ENCODE peak calls at places on chromosomes 13 and 19, in ten cellular contexts. G, D, H, S, Q, Z, W, P, I and F are unnamed samples.
A peak's percentile ranks its signal among the peaks of the same experiment; 100 is the strongest.

GRCh38 chr19:38862321-38863059 is 12.7 kb upstream of the HNRNPL start:
- DNase-seq in G (no peak), D (no peak), H (no peak), S (peak; percentile 45), Q (peak; percentile 91), Z (no peak), W (no peak), P (no peak), I (no peak), F (no peak)

GRCh38 chr13:99085139-99085845 is 107.4 kb upstream of the DOCK9 start:
- DNase-seq in G (no peak), D (no peak), H (no peak), S (no peak), Q (no peak), Z (no peak), W (no peak), P (peak; percentile 18), I (no peak), F (no peak)

GRCh38 chr13:106373989-106374572 is 161.4 kb downstream of the EFNB2 start:
- DNase-seq in G (no peak), D (no peak), H (no peak), S (peak; percentile 88), Q (no peak), Z (no peak), W (no peak), P (no peak), I (no peak), F (no peak)

GRCh38 chr13:111393221-111393790 is 72.9 kb downstream of the TEX29 start:
- DNase-seq in G (peak; percentile 9), D (no peak), H (no peak), S (no peak), Q (no peak), Z (no peak), W (no peak), P (no peak), I (no peak), F (no peak)

GRCh38 chr13:98746968-98747367 is 5.5 kb downstream of the SLC15A1 start:
- DNase-seq in G (no peak), D (no peak), H (no peak), S (no peak), Q (no peak), Z (no peak), W (peak; percentile 14), P (peak; percentile 17), I (no peak), F (no peak)

GRCh38 chr13:35983206-35983605 is 148.0 kb downstream of the DCLK1 start:
- DNase-seq in G (no peak), D (no peak), H (no peak), S (no peak), Q (no peak), Z (no peak), W (no peak), P (no peak), I (no peak), F (no peak)

GRCh38 chr19:15464394-15465385 is at the start of gene RASAL3:
- DNase-seq in G (no peak), D (no peak), H (no peak), S (no peak), Q (no peak), Z (no peak), W (no peak), P (no peak), I (no peak), F (no peak)

GRCh38 chr13:56586966-56587365 is 553.8 kb upstream of the PRR20A start:
- DNase-seq in G (no peak), D (no peak), H (no peak), S (no peak), Q (no peak), Z (no peak), W (no peak), P (no peak), I (no peak), F (no peak)

GRCh38 chr19:18185538-18185937 is 7.5 kb upstream of the MPV17L2 start:
- DNase-seq in G (no peak), D (no peak), H (no peak), S (no peak), Q (no peak), Z (no peak), W (no peak), P (no peak), I (no peak), F (no peak)

GRCh38 chr19:14002571-14003278 is 3.4 kb downstream of the RFX1 start:
- DNase-seq in G (no peak), D (no peak), H (no peak), S (no peak), Q (no peak), Z (peak; percentile 9), W (no peak), P (no peak), I (peak; percentile 20), F (no peak)

GRCh38 chr13:70108276-70108845 is at the start of gene KLHL1:
- DNase-seq in G (no peak), D (no peak), H (no peak), S (no peak), Q (no peak), Z (no peak), W (no peak), P (no peak), I (no peak), F (no peak)

GRCh38 chr19:41427647-41428480 is 690 bp upstream of the B3GNT8 start:
- DNase-seq in G (no peak), D (peak; percentile 62), H (peak; percentile 55), S (peak; percentile 27), Q (peak; percentile 66), Z (peak; percentile 58), W (no peak), P (peak; percentile 27), I (no peak), F (no peak)

GRCh38 chr13:95338905-95339304 is 37.7 kb upstream of the ABCC4 start:
- DNase-seq in G (no peak), D (no peak), H (no peak), S (no peak), Q (no peak), Z (no peak), W (no peak), P (no peak), I (no peak), F (no peak)

GRCh38 chr19:39390460-39390758 is 497 bp downstream of the PAF1 start:
- DNase-seq in G (peak; percentile 75), D (peak; percentile 74), H (no peak), S (peak; percentile 9), Q (no peak), Z (no peak), W (no peak), P (peak; percentile 86), I (no peak), F (no peak)

GRCh38 chr13:79585033-79585432 is 104.1 kb downstream of the NDFIP2 start:
- DNase-seq in G (no peak), D (no peak), H (no peak), S (no peak), Q (no peak), Z (no peak), W (no peak), P (no peak), I (no peak), F (no peak)

GRCh38 chr13:49935171-49936084 is 712 bp downstream of the SPRYD7 start:
- DNase-seq in G (peak; percentile 33), D (peak; percentile 51), H (peak; percentile 56), S (peak; percentile 51), Q (peak; percentile 50), Z (peak; percentile 36), W (peak; percentile 72), P (peak; percentile 30), I (no peak), F (no peak)

GRCh38 chr13:102323012-102323411 is 78.8 kb downstream of the FGF14 start:
- DNase-seq in G (no peak), D (no peak), H (no peak), S (no peak), Q (no peak), Z (no peak), W (no peak), P (no peak), I (no peak), F (no peak)

GRCh38 chr19:11596156-11596555 is 1.1 kb upstream of the ZNF627 start:
- DNase-seq in G (no peak), D (no peak), H (no peak), S (no peak), Q (no peak), Z (no peak), W (no peak), P (no peak), I (no peak), F (no peak)

GRCh38 chr19:11598103-11598483 is 810 bp downstream of the ZNF627 start:
- DNase-seq in G (no peak), D (no peak), H (no peak), S (peak; percentile 37), Q (no peak), Z (no peak), W (peak; percentile 2), P (no peak), I (no peak), F (no peak)

GRCh38 chr19:11598746-11599145 is 1.5 kb downstream of the ZNF627 start:
- DNase-seq in G (no peak), D (no peak), H (no peak), S (no peak), Q (no peak), Z (no peak), W (no peak), P (no peak), I (no peak), F (no peak)

GRCh38 chr19:11594084-11594483 is 3.2 kb upstream of the ZNF627 start:
- DNase-seq in G (no peak), D (no peak), H (no peak), S (no peak), Q (no peak), Z (no peak), W (no peak), P (no peak), I (no peak), F (no peak)

GRCh38 chr19:11597202-11598102 is at the start of gene ZNF627:
- DNase-seq in G (peak; percentile 100), D (peak; percentile 99), H (peak; percentile 98), S (peak; percentile 98), Q (peak; percentile 99), Z (peak; percentile 99), W (peak; percentile 99), P (peak; percentile 99), I (peak; percentile 99), F (peak; percentile 98)
- TF ChIP-seq CTCF in G (peak; percentile 24), D (peak; percentile 41), H (no peak), S (no peak), Q (no peak), Z (peak; percentile 50), W (peak; percentile 38), P (no peak), I (peak; percentile 26), F (peak; percentile 50)

GRCh38 chr19:11130824-11131455 is 24.6 kb downstream of the SPC24 start:
- DNase-seq in G (peak; percentile 89), D (peak; percentile 89), H (peak; percentile 76), S (peak; percentile 79), Q (peak; percentile 82), Z (peak; percentile 85), W (peak; percentile 56), P (peak; percentile 55), I (peak; percentile 89), F (peak; percentile 85)
- TF ChIP-seq CTCF in G (peak; percentile 91), D (peak; percentile 94), H (peak; percentile 63), S (peak; percentile 84), Q (peak; percentile 88), Z (peak; percentile 94), W (peak; percentile 95), P (peak; percentile 79), I (peak; percentile 95), F (peak; percentile 79)

GRCh38 chr13:43981091-43981490 is 101.4 kb downstream of the LACC1 start:
- DNase-seq in G (no peak), D (no peak), H (no peak), S (no peak), Q (no peak), Z (no peak), W (no peak), P (no peak), I (no peak), F (no peak)
- TF ChIP-seq CTCF in G (no peak), D (no peak), H (no peak), S (no peak), Q (no peak), Z (no peak), W (peak; percentile 16), P (no peak), I (no peak), F (peak; percentile 33)

GRCh38 chr13:30431269-30431950 is 9.1 kb downstream of the UBE2L5 start:
- DNase-seq in G (no peak), D (no peak), H (no peak), S (no peak), Q (no peak), Z (no peak), W (no peak), P (peak; percentile 69), I (no peak), F (no peak)
- TF ChIP-seq CTCF in G (no peak), D (no peak), H (no peak), S (no peak), Q (no peak), Z (no peak), W (no peak), P (no peak), I (no peak), F (no peak)